ENCODE peak calls at places on chromosomes 1 and 21, in four cellular contexts. O, S, R and L are unnamed samples.

GRCh38 chr1:240122639-240123604 is 31.2 kb downstream of the FMN2 start:
- DNase-seq in O (peak), S (no peak), R (no peak), L (no peak)

GRCh38 chr1:5904551-5904950 is 87.7 kb downstream of the NPHP4 start:
- DNase-seq in O (no peak), S (no peak), R (no peak), L (no peak)

GRCh38 chr1:70411360-70411844 is 334 bp downstream of the CTH start:
- DNase-seq in O (no peak), S (no peak), R (peak), L (peak)

GRCh38 chr1:231318015-231318355 is 19.7 kb downstream of the EXOC8 start:
- DNase-seq in O (no peak), S (no peak), R (no peak), L (no peak)

GRCh38 chr21:36917487-36918158 is 48.8 kb downstream of the HLCS start:
- DNase-seq in O (no peak), S (no peak), R (peak), L (peak)

GRCh38 chr1:72442251-72442650 is 159.9 kb upstream of the NEGR1 start:
- DNase-seq in O (no peak), S (no peak), R (no peak), L (peak)

GRCh38 chr1:46539968-46540367 is 11.5 kb downstream of the KNCN start:
- DNase-seq in O (no peak), S (no peak), R (peak), L (peak)

GRCh38 chr1:205150651-205151428 is 29.1 kb upstream of the RBBP5 start:
- DNase-seq in O (no peak), S (no peak), R (no peak), L (peak)

GRCh38 chr1:59730759-59731478 is 83.8 kb upstream of the HOOK1 start:
- DNase-seq in O (no peak), S (no peak), R (peak), L (peak)